ENCODE peak calls at places on chromosomes 2 and 18, in eight cellular contexts. V, H, G, O, S, L, D and F are unnamed samples.

GRCh38 chr2:65939687-65940086 is 495.2 kb upstream of the MEIS1 start:
- DNase-seq in H (no peak), D (no peak), O (no peak), S (no peak), V (no peak), L (no peak), G (no peak), F (peak; percentile 36)

GRCh38 chr18:77124452-77124922 is 8.1 kb downstream of the MBP start:
- DNase-seq in V (no peak), D (peak; percentile 23), O (no peak), L (peak; percentile 51), H (no peak), G (peak; percentile 40), S (peak; percentile 46), F (no peak)

GRCh38 chr2:224023188-224023587 is 15.9 kb downstream of the SERPINE2 start:
- DNase-seq in G (peak; percentile 45), L (no peak), V (no peak), H (no peak), O (no peak), S (no peak), D (peak; percentile 77), F (peak; percentile 47)

GRCh38 chr2:104766683-104767082 is 87.2 kb upstream of the POU3F3 start:
- DNase-seq in G (peak; percentile 61), L (no peak), O (no peak), H (no peak), D (no peak), V (no peak), S (no peak), F (peak; percentile 88)

GRCh38 chr2:148981350-148981749 is 57.1 kb upstream of the LYPD6B start:
- DNase-seq in G (no peak), O (no peak), D (peak; percentile 17), H (no peak), V (peak; percentile 6), L (no peak), S (no peak), F (no peak)

GRCh38 chr18:11994346-11994707 is 13.0 kb downstream of the IMPA2 start:
- DNase-seq in D (peak; percentile 68), V (no peak), S (no peak), H (no peak), G (peak; percentile 30), L (no peak), O (no peak), F (peak; percentile 34)

GRCh38 chr2:144935736-144936135 is 415.8 kb upstream of the ZEB2 start:
- DNase-seq in V (no peak), L (no peak), G (no peak), H (no peak), D (no peak), O (no peak), S (no peak), F (no peak)

GRCh38 chr2:219991116-219991515 is 363.7 kb downstream of the SLC4A3 start:
- DNase-seq in O (no peak), L (no peak), V (no peak), S (no peak), G (no peak), H (no peak), D (no peak), F (no peak)

GRCh38 chr18:845152-845819 is 33.2 kb upstream of the YES1 start:
- DNase-seq in G (peak; percentile 83), H (no peak), O (no peak), D (peak; percentile 94), S (no peak), L (no peak), V (peak; percentile 81), F (peak; percentile 14)

GRCh38 chr18:47191956-47192355 is 15.8 kb upstream of the IER3IP1 start:
- DNase-seq in O (no peak), D (peak; percentile 26), V (no peak), H (no peak), G (no peak), S (no peak), L (no peak), F (peak; percentile 61)

GRCh38 chr2:58146707-58147106 is 94.4 kb downstream of the FANCL start:
- DNase-seq in D (peak; percentile 68), G (peak; percentile 55), L (no peak), O (no peak), V (peak; percentile 19), H (no peak), S (no peak), F (peak; percentile 29)

DNA sequence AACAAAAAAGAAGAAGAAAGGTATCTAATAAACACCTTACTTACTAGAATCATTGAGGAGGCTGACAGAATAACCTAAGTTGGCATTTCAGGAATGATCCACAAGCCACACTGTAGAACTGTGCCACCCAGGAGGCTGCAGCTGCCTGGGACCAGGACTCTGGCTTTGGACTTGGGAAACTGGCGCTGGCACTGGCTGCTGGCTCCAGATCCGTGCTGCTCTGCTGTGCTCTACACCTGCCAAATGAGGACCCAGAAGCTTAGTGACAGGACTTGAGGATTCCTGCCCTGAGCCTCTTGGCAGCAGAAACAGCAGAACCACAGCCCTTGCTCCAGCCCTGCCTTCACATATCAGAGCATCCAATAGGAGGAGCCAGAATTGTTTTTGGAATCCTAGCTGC is 113.5 kb downstream of the CABLES1 start:
- DNase-seq in H (no peak), G (no peak), S (no peak), D (no peak), L (no peak), V (no peak), O (no peak), F (no peak)
- H3K27ac ChIP-seq in H (no peak overlapping the region), G (no peak overlapping the region), S (no peak overlapping the region), D (no peak overlapping the region), L (no peak overlapping the region), V (no peak overlapping the region), O (no peak overlapping the region), F (peak overlapping the region; percentile 76)

GRCh38 chr2:110099471-110100225 is 16.0 kb downstream of the MALL start:
- DNase-seq in G (no peak), H (no peak), D (no peak), O (no peak), L (no peak), V (no peak), S (no peak), F (no peak)

GRCh38 chr2:110097506-110098220 is 18.0 kb downstream of the MALL start:
- DNase-seq in O (no peak), G (no peak), S (no peak), H (no peak), L (no peak), D (peak; percentile 62), V (no peak), F (peak; percentile 44)

GRCh38 chr2:110101280-110101844 is 14.3 kb downstream of the MALL start:
- DNase-seq in O (peak; percentile 85), V (peak; percentile 91), L (no peak), H (peak; percentile 98), D (peak; percentile 100), S (no peak), G (peak; percentile 100), F (peak; percentile 99)

GRCh38 chr2:110095994-110096633 is 19.5 kb downstream of the MALL start:
- DNase-seq in O (no peak), H (peak; percentile 91), L (no peak), V (no peak), D (no peak), S (no peak), G (no peak), F (no peak)

DNA sequence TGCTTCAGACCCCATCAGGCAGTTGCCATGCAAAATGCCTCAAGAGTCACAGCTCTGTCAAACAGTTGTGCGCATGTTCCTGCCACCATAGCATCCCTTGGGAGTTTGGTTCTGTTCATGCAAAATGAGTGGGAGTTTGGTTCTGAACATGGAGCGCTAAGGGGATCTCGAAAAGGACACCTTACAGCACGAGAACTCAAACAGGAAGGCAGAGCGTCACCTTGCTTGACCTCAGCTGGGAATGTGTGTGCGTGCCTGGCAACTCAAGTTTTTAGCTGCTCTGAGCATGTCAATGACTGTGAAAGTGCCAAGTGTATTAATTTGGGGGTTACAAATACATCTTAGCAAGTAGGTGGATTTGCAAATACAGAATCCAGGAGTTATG is 16.6 kb downstream of the MALL start:
- DNase-seq in S (no peak), L (no peak), D (no peak), O (no peak), G (no peak), V (no peak), H (no peak), F (no peak)
- H3K27ac ChIP-seq in S (no peak overlapping the region), L (no peak overlapping the region), D (no peak overlapping the region), O (no peak overlapping the region), G (no peak overlapping the region), V (peak overlapping the region; percentile 100), H (no peak overlapping the region), F (no peak overlapping the region)

GRCh38 chr2:26462100-26462499 is 15.8 kb downstream of the OTOF start:
- DNase-seq in D (no peak), O (no peak), G (no peak), S (no peak), L (no peak), V (no peak), H (no peak), F (no peak)

GRCh38 chr2:26459991-26460612 is 17.8 kb downstream of the OTOF start:
- DNase-seq in G (no peak), D (no peak), L (no peak), S (no peak), V (no peak), O (no peak), H (no peak), F (no peak)

GRCh38 chr2:26462511-26463251 is 15.2 kb downstream of the OTOF start:
- DNase-seq in V (peak; percentile 60), L (no peak), D (peak; percentile 51), O (no peak), S (no peak), H (no peak), G (peak; percentile 77), F (no peak)

GRCh38 chr2:26461601-26462023 is 16.3 kb downstream of the OTOF start:
- DNase-seq in S (no peak), H (no peak), G (no peak), L (no peak), D (no peak), O (no peak), V (no peak), F (no peak)

GRCh38 chr2:26460613-26461031 is 17.3 kb downstream of the OTOF start:
- DNase-seq in G (no peak), H (no peak), O (no peak), D (no peak), L (no peak), V (no peak), S (no peak), F (no peak)
- H3K27ac ChIP-seq in G (no peak overlapping the region), H (no peak overlapping the region), O (no peak overlapping the region), D (no peak overlapping the region), L (no peak overlapping the region), V (no peak overlapping the region), S (no peak overlapping the region), F (no peak overlapping the region)

DNA sequence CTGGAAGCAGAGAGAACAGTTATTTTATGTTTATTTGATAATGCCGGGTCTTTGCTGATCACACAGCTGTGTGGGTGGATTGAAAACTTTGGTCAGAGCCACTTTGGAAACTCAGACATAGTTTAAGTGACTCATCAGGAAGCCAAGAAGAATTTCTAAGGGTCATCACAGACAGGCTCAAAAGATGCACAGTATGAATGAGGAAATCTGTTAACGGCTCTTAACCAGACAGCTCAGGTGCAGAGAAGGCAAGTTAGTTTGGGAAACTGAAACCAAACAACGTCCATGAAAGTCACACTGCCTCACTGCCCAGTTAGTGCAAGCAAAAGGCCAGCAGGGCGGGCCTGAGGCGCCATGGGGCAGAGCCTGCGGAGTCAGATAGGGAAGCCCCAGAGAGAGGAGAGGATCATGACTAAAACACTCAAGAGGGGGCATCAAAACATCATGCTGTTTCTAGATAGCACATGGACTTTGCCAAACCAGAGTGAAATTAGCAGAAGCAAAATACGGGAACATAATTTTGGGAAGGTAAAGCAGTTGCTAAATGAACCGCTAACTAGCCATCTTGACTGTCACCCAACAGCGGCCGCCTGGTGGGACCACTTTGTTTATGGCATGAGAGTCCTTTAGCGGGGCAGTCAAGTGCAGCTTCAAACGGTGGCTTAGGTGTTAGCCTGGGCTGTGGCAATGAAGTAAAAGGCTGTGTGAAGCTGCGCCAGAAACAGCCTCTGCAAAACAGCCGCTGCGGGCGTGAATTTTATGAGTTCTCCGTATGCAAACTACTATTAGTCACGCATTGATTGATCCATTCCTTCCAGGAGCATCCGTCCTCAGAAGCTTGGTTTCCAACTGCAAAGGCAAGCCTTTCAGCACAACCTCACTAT is 101.2 kb downstream of the KCTD18 start:
- DNase-seq in V (peak; percentile 79), O (no peak), G (peak; percentile 97), D (peak; percentile 87), H (no peak), S (no peak), L (no peak), F (peak; percentile 58)
- H3K27ac ChIP-seq in V (peak overlapping the region; percentile 93), O (no peak overlapping the region), G (peak overlapping the region; percentile 88), D (peak overlapping the region; percentile 99), H (no peak overlapping the region), S (no peak overlapping the region), L (no peak overlapping the region), F (no peak overlapping the region)